ENCODE peak calls at places on chromosomes 2 and 18, in six cellular contexts. G is prostate gland, N is GM13977, Q is progenitor cell of endocrine pancreas, X is type B pancreatic cell, T is pancreas. I is an unnamed sample.

GRCh38 chr2:184923751-184924150 is 325.4 kb downstream of the ZNF804A start:
- DNase-seq in X (no peak), Q (no peak), N (no peak), G (no peak), T (no peak), I (no peak)

GRCh38 chr2:134491796-134492441 is 226.9 kb downstream of the TMEM163 start:
- DNase-seq in Q (no peak), X (peak), N (no peak), T (no peak), G (no peak), I (no peak)

GRCh38 chr18:57209697-57210096 is 62.8 kb downstream of the BOD1L2 start:
- DNase-seq in T (no peak), N (no peak), X (no peak), Q (no peak), G (no peak), I (no peak)

GRCh38 chr18:48100712-48101165 is 170.3 kb upstream of the SMAD2 start:
- DNase-seq in N (no peak), G (no peak), T (no peak), X (no peak), Q (no peak), I (no peak)

GRCh38 chr18:35026407-35027061 is 14.7 kb upstream of the MAPRE2 start:
- DNase-seq in X (no peak), Q (no peak), T (no peak), N (no peak), G (no peak), I (no peak)

GRCh38 chr2:117820444-117820843 is 6.0 kb downstream of the DDX18 start:
- DNase-seq in X (no peak), G (no peak), T (no peak), Q (no peak), N (no peak), I (no peak)

GRCh38 chr2:70005752-70006446 is 44.5 kb upstream of the ASPRV1 start:
- DNase-seq in X (no peak), N (no peak), T (no peak), G (no peak), Q (no peak), I (no peak)

GRCh38 chr18:41320090-41320489 is 634.9 kb upstream of the PIK3C3 start:
- DNase-seq in X (no peak), G (peak), T (no peak), N (no peak), Q (no peak), I (no peak)

GRCh38 chr2:134819334-134819733 is 19.1 kb upstream of the ACMSD start:
- DNase-seq in T (no peak), G (no peak), N (no peak), Q (no peak), X (no peak), I (no peak)

GRCh38 chr2:213723051-213723560 is 438.8 kb downstream of the SPAG16 start:
- DNase-seq in T (no peak), G (no peak), N (no peak), Q (no peak), X (no peak), I (no peak)

GRCh38 chr18:22408059-22408458 is 9.7 kb downstream of the CTAGE1 start:
- DNase-seq in Q (no peak), X (no peak), N (no peak), G (no peak), T (no peak), I (no peak)

GRCh38 chr2:235433860-235434259 is 60.0 kb upstream of the AGAP1 start:
- DNase-seq in Q (no peak), T (no peak), N (no peak), G (peak), X (no peak), I (peak)

GRCh38 chr2:29314816-29315571 is 199.8 kb downstream of the CLIP4 start:
- DNase-seq in T (no peak), X (no peak), N (peak), G (peak), Q (no peak), I (no peak)

DNA sequence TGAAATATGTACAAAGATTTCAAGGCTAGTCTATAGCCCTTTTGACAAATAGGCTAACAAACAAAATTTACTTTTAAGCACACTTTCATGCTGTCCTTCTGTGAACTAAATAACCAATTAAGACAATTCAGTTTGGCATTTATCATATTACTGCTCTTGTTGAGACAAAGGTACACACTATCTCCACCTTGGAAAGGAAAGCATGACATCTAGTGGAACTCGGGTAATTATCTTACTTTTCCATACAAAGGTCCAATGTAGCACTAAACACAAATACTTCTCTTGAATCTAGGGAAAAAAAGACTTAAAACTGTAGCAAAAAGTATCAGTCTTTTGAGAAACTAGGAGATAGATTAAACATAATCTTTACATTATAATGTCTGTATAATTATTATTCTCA is 125.0 kb upstream of the CD226 start:
- DNase-seq in N (no peak), X (no peak), G (no peak), T (no peak), Q (no peak), I (no peak)
- TF ChIP-seq CTCF in N (peak), X (peak), G (no peak), T (no peak), Q (peak), I (peak)

GRCh38 chr2:96143848-96144480 is 1.3 kb downstream of the DUSP2 start:
- DNase-seq in X (no peak), N (peak), Q (peak), G (no peak), T (peak), I (no peak)
- TF ChIP-seq CTCF in X (peak), N (peak), Q (peak), G (peak), T (no peak), I (no peak)

DNA sequence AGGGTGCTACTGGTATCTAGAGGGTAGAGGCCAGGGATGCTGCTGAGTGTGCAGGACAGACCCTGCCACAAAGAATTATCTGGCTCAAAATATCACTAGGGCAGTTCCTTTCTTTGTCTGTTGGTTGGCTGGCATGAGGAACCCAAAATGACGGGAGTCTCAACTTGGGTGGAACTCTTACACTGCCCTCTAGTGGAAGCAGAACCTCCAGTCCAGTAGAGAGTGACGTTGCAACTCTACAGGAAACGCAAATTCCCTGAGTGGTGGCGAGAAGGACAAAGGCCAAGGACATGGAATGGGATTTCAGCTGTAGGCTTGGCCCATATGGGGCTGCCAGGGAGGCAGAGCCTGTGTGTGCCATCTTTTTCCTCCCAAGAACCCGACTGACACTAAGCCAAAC is 47.1 kb downstream of the COPS8 start:
- DNase-seq in Q (no peak), G (no peak), X (no peak), N (peak), T (no peak), I (no peak)
- TF ChIP-seq CTCF in Q (no peak), G (no peak), X (peak), N (peak), T (no peak), I (peak)

DNA sequence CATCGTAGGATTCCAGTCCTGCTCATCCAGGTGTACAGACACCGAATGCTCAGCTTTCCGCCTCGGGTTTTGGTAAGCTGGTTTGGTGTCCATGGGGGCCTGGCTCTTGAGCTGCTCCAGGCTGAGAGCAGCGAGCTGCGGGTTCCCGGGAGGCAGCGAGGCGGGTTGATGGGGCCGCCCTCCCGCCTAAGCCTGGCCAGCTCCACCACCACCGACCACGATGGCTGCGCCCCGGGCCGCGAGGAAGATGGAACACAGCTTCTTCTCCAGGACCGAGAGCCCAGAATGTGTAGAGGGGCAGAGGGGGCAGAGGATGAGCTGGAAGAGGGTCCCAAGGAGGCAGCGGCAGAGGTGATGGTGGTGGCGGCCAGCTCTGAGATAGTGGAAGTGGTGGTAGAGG is 64.1 kb downstream of the AKAIN1 start:
- DNase-seq in T (no peak), N (no peak), G (no peak), X (no peak), Q (no peak), I (no peak)
- TF ChIP-seq CTCF in T (no peak), N (no peak), G (no peak), X (no peak), Q (no peak), I (no peak)

DNA sequence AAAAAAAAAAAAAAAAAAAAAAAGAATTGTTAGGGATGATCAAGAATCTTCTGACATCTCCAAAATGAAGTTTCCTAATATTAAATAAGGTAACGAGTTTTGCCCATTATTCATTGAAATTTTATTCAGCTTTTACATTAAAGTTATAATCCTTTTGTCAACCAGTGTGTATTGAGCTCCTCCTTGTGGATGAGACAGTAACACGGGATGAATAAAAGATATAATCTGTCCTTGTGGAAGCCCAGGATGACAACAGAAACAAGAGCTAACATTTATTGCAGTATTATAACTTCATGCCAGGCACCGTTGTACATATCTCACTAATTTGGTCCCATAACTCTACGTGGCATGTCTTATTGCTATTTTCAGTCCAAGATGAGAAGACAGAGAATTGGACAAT is 33.4 kb upstream of the SERPINB7 start:
- DNase-seq in N (no peak), G (no peak), T (no peak), X (no peak), Q (no peak), I (no peak)
- TF ChIP-seq CTCF in N (peak), G (peak), T (no peak), X (peak), Q (peak), I (no peak)

DNA sequence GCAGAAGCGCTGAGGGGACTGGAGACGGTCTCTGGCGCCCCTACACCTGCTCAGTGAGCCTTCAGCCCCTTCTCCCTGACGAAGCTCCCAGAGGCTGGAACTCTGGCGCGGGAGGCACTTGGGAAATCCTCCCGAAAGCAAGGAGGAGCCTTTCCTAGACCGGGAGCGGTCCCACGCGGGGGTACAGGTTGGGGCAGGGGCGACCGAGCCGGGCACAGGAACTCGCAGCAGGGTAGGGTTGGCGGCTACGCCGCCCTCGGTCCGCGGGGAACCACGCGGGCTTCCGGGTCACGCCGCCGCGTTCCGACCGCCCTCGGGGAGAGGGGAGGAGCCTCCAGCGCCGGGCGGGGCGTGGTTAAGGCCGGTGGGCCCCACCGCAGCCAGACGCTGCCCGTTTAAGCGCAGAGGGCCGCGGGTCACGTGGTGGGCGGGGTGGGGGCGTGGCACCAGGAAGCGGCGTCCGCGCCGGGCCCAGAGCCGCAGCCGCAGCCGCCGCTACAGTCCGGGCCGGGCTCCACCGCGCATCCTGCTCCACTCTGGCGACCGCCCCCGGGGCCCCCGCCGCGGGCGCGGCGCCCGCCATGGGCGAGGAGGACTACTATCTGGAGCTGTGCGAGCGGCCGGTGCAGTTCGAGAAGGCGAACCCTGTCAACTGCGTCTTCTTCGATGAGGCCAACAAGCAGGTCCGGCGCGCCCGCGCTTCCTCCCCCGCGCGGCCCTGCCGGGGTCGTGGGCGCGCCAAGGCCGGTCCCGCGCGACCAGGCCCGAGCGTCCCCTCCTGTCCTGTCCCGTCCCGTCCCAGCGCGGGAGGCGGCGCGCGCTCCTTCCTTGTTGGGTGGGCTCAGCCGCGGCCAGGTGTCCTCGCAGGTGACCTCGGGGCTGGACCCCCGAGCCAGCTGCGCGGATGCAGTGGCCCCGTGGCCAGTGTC is at the start of gene RMC1:
- DNase-seq in T (peak), N (peak), Q (peak), G (peak), X (peak), I (peak)
- TF ChIP-seq CTCF in T (no peak), N (peak), Q (peak), G (peak), X (peak), I (peak)

GRCh38 chr2:2621855-2622254 is 290.8 kb upstream of the MYT1L start:
- DNase-seq in X (no peak), N (no peak), G (no peak), Q (no peak), T (no peak), I (no peak)
- TF ChIP-seq CTCF in X (no peak), N (no peak), G (no peak), Q (no peak), T (no peak), I (no peak)

GRCh38 chr18:50044402-50044801 is 150.5 kb downstream of the MYO5B start:
- DNase-seq in G (no peak), N (no peak), X (no peak), T (no peak), Q (no peak), I (no peak)
- TF ChIP-seq CTCF in G (no peak), N (no peak), X (peak), T (no peak), Q (peak), I (no peak)

GRCh38 chr18:54775686-54776085 is 52.6 kb upstream of the RAB27B start:
- DNase-seq in N (no peak), X (no peak), Q (no peak), T (no peak), G (no peak), I (no peak)
- TF ChIP-seq CTCF in N (no peak), X (peak), Q (peak), T (no peak), G (no peak), I (no peak)

DNA sequence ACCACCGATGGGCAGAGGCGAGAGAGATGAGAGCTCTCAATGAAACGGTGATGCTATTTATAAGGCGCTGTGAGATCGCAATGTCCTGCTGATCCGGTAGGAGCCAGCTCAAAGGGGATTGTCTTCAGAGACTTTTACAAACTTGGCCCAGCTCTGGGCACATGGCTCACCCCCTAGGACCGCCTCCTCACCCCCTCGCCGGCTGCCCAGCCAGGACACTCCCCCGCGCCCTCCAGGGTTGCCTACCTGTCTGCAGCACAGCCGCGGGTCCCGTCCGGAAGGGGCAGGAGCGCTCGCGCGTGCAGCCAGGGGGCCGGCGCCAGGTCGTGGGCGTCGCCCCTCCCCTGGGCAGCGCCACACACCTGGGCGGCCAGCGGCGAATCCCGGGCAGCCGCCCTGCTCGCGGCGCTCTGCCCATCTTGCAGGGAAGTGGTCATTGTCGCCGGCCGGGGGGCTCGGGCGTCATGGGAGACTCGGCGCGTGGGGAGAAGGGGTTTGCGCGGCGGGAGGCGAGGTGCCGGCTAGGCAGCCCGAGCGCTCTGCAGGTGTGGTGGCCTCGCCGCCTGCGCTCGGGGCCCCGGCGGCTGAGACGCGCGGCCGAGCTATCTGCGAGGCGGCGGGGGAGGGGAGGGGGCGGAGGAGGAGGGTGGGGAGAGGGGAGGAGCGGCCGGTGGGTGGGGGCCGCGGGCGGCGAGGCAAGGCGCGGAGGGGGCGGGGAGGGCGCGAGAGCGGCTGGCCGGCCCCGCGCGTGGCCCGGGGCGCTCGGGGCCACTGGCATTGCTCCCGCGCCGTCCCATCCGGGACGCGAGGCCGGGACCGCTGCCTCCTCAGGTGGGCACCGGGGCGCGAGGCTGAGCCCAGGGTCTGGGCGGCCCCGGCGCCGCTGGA is at the start of gene GRB14:
- DNase-seq in N (peak), X (peak), G (peak), T (peak), Q (peak), I (peak)
- TF ChIP-seq CTCF in N (no peak), X (peak), G (peak), T (no peak), Q (peak), I (peak)

I was measured in left ventricle myocardium inferior.